ENCODE peak calls at places on chromosome 10, in nine cellular contexts. B is activated B cell treated with CpG ODN at 0.5 μM for 24 hours; X is adrenal gland; G is OCI-LY7; A is activated naive CD4-positive, alpha-beta T cell treated with anti-CD3 and anti-CD28 coated beads, Interleukin-2, amount 50 U/mL, for 72 hours; E is HTR-8/SVneo; N is cardiac fibroblast; Z is NCI-H1694; Y is GM19239. F is an unnamed sample.
A peak's percentile ranks its signal among the peaks of the same experiment; 100 is the strongest.

GRCh38 chr10:33334170-33334838 is at the start of gene NRP1:
- DNase-seq in B (no peak), X (peak; percentile 49), G (no peak), A (no peak), E (no peak), N (no peak), Z (no peak), Y (no peak), F (peak; percentile 5)

GRCh38 chr10:4353964-4354363 is 472.0 kb upstream of the AKR1E2 start:
- DNase-seq in B (no peak), X (no peak), G (no peak), A (no peak), E (peak; percentile 8), N (peak; percentile 70), Z (no peak), Y (no peak), F (no peak)

GRCh38 chr10:132418520-132419416 is 21.8 kb downstream of the PWWP2B start:
- DNase-seq in B (no peak), X (peak; percentile 90), G (peak; percentile 48), A (no peak), E (no peak), N (no peak), Z (no peak), Y (no peak), F (no peak)

GRCh38 chr10:74888947-74889661 is 62.7 kb downstream of the KAT6B start:
- DNase-seq in B (no peak), X (no peak), G (no peak), A (no peak), E (peak; percentile 30), N (no peak), Z (no peak), Y (no peak), F (no peak)

GRCh38 chr10:77713506-77714280 is 76.1 kb upstream of the KCNMA1 start:
- DNase-seq in B (no peak), X (no peak), G (no peak), A (no peak), E (no peak), N (no peak), Z (no peak), Y (no peak), F (no peak)

GRCh38 chr10:12387561-12388210 is 38.3 kb downstream of the CAMK1D start:
- DNase-seq in B (no peak), X (no peak), G (no peak), A (no peak), E (no peak), N (no peak), Z (no peak), Y (no peak), F (no peak)

GRCh38 chr10:101238732-101239105 is 9.5 kb upstream of the LBX1 start:
- DNase-seq in B (no peak), X (no peak), G (peak; percentile 11), A (no peak), E (no peak), N (no peak), Z (no peak), Y (no peak), F (no peak)

GRCh38 chr10:62116896-62117295 is 151.7 kb downstream of the RTKN2 start:
- DNase-seq in B (no peak), X (no peak), G (no peak), A (no peak), E (no peak), N (no peak), Z (no peak), Y (no peak), F (no peak)

GRCh38 chr10:103854265-103854686 is 1.1 kb downstream of the SH3PXD2A start:
- DNase-seq in B (no peak), X (no peak), G (no peak), A (no peak), E (no peak), N (no peak), Z (no peak), Y (no peak), F (no peak)

GRCh38 chr10:103668351-103669242 is 175.1 kb downstream of the NEURL1 start:
- DNase-seq in B (no peak), X (peak; percentile 76), G (no peak), A (no peak), E (no peak), N (peak; percentile 71), Z (no peak), Y (no peak), F (no peak)

GRCh38 chr10:130341325-130341724 is 205.1 kb downstream of the GLRX3 start:
- DNase-seq in B (no peak), X (no peak), G (peak; percentile 18), A (no peak), E (no peak), N (no peak), Z (no peak), Y (no peak), F (no peak)

GRCh38 chr10:22554481-22555182 is 159.7 kb downstream of the PIP4K2A start:
- DNase-seq in B (no peak), X (peak; percentile 31), G (no peak), A (no peak), E (no peak), N (peak; percentile 86), Z (no peak), Y (no peak), F (no peak)

GRCh38 chr10:17737021-17737965 is 14.7 kb upstream of the TMEM236 start:
- DNase-seq in B (no peak), X (no peak), G (peak; percentile 43), A (no peak), E (peak; percentile 46), N (peak; percentile 73), Z (peak; percentile 43), Y (no peak), F (peak; percentile 32)

GRCh38 chr10:35271086-35271834 is 65.0 kb upstream of the CCNY start:
- DNase-seq in B (no peak), X (no peak), G (no peak), A (no peak), E (no peak), N (no peak), Z (no peak), Y (no peak), F (peak; percentile 12)

GRCh38 chr10:7193369-7193768 is 217.5 kb downstream of the SFMBT2 start:
- DNase-seq in B (no peak), X (no peak), G (no peak), A (peak; percentile 59), E (no peak), N (no peak), Z (no peak), Y (no peak), F (no peak)

GRCh38 chr10:43809211-43809930 is 160.7 kb upstream of the ZNF32 start:
- DNase-seq in B (no peak), X (no peak), G (no peak), A (no peak), E (peak; percentile 71), N (peak; percentile 58), Z (no peak), Y (no peak), F (no peak)

GRCh38 chr10:35563266-35563891 is 41.8 kb upstream of the GJD4 start:
- DNase-seq in B (no peak), X (no peak), G (peak; percentile 77), A (no peak), E (peak; percentile 86), N (peak; percentile 82), Z (peak; percentile 69), Y (peak; percentile 54), F (peak; percentile 75)

GRCh38 chr10:73888514-73888913 is 14.2 kb upstream of the CAMK2G start:
- DNase-seq in B (no peak), X (no peak), G (no peak), A (no peak), E (no peak), N (no peak), Z (no peak), Y (no peak), F (no peak)

GRCh38 chr10:125060851-125061556 is 99.4 kb downstream of the CTBP2 start:
- DNase-seq in B (no peak), X (peak; percentile 82), G (peak; percentile 73), A (no peak), E (peak; percentile 61), N (peak; percentile 87), Z (peak; percentile 9), Y (no peak), F (peak; percentile 50)

GRCh38 chr10:33492914-33493313 is 158.4 kb upstream of the NRP1 start:
- DNase-seq in B (no peak), X (no peak), G (no peak), A (no peak), E (no peak), N (no peak), Z (no peak), Y (no peak), F (no peak)

GRCh38 chr10:48742891-48743845 is 58.5 kb downstream of the WDFY4 start:
- DNase-seq in B (no peak), X (no peak), G (no peak), A (no peak), E (no peak), N (no peak), Z (no peak), Y (no peak), F (peak; percentile 17)

GRCh38 chr10:93180402-93181040 is 106.8 kb downstream of the CYP26A1 start:
- DNase-seq in B (no peak), X (peak; percentile 24), G (no peak), A (no peak), E (no peak), N (peak; percentile 63), Z (no peak), Y (no peak), F (no peak)

GRCh38 chr10:6671976-6672375 is 91.9 kb upstream of the PRKCQ start:
- DNase-seq in B (no peak), X (no peak), G (no peak), A (no peak), E (no peak), N (peak; percentile 48), Z (no peak), Y (no peak), F (no peak)

GRCh38 chr10:83229991-83230390 is 909.3 kb upstream of the GHITM start:
- DNase-seq in B (no peak), X (no peak), G (no peak), A (no peak), E (no peak), N (no peak), Z (no peak), Y (no peak), F (no peak)

GRCh38 chr10:100685331-100685730 is 60.1 kb upstream of the PAX2 start:
- DNase-seq in B (no peak), X (no peak), G (no peak), A (no peak), E (no peak), N (no peak), Z (no peak), Y (no peak), F (no peak)

GRCh38 chr10:76297787-76298281 is 866.4 kb downstream of the LRMDA start:
- DNase-seq in B (no peak), X (no peak), G (no peak), A (no peak), E (no peak), N (no peak), Z (no peak), Y (no peak), F (no peak)

GRCh38 chr10:70052462-70053211 is at the start of gene MACROH2A2:
- DNase-seq in B (no peak), X (peak; percentile 27), G (no peak), A (no peak), E (peak; percentile 78), N (peak; percentile 73), Z (peak; percentile 25), Y (no peak), F (no peak)

GRCh38 chr10:70578371-70578947 is 24.1 kb downstream of the PRF1 start:
- DNase-seq in B (no peak), X (no peak), G (peak; percentile 70), A (peak; percentile 79), E (peak; percentile 53), N (peak; percentile 52), Z (no peak), Y (no peak), F (peak; percentile 92)

GRCh38 chr10:95908450-95908849 is 675 bp downstream of the CC2D2B start:
- DNase-seq in B (no peak), X (no peak), G (no peak), A (no peak), E (no peak), N (no peak), Z (no peak), Y (no peak), F (no peak)

GRCh38 chr10:99236627-99237309 is 1.1 kb upstream of the HPSE2 start:
- DNase-seq in B (no peak), X (no peak), G (no peak), A (no peak), E (no peak), N (no peak), Z (no peak), Y (no peak), F (no peak)

GRCh38 chr10:48251152-48251524 is 23.4 kb downstream of the FRMPD2 start:
- DNase-seq in B (no peak), X (no peak), G (no peak), A (no peak), E (no peak), N (peak; percentile 25), Z (no peak), Y (no peak), F (no peak)

F was measured in GM12865.